ENCODE peak calls at places on chromosomes 13 and 19, in four cellular contexts. U is epithelial cell of esophagus, K is H54, D is EL. C is an unnamed sample.

GRCh38 chr19:8361921-8362793 is 1.8 kb upstream of the ANGPTL4 start:
- DNase-seq in D (peak), U (peak), K (peak), C (peak)

GRCh38 chr13:28394422-28394821 is 100.5 kb downstream of the FLT1 start:
- DNase-seq in U (peak), D (peak), K (no peak), C (no peak)

GRCh38 chr19:5672708-5673459 is 7.4 kb downstream of the MICOS13 start:
- DNase-seq in U (no peak), K (no peak), D (no peak), C (no peak)

GRCh38 chr13:93259527-93260080 is 33.0 kb downstream of the GPC6 start:
- DNase-seq in D (no peak), K (no peak), U (peak), C (no peak)

GRCh38 chr19:566403-566802 is 6.0 kb upstream of the BSG start:
- DNase-seq in U (no peak), D (peak), K (no peak), C (no peak)

GRCh38 chr19:39768811-39769210 is 9.8 kb upstream of the LEUTX start:
- DNase-seq in K (no peak), U (no peak), D (no peak), C (peak)

GRCh38 chr19:47228937-47229673 is 1.9 kb downstream of the BBC3 start:
- DNase-seq in K (no peak), D (peak), U (peak), C (no peak)

GRCh38 chr13:93637852-93638251 is 411.2 kb downstream of the GPC6 start:
- DNase-seq in K (no peak), D (no peak), U (no peak), C (no peak)

GRCh38 chr13:56953965-56954364 is 186.8 kb upstream of the PRR20A start:
- DNase-seq in D (no peak), U (peak), K (no peak), C (no peak)

C was measured in NCI-H146.